ENCODE peak calls at places on chromosome 10, in nine cellular contexts. M, G, L, N, P, B, Q, T and K are unnamed samples.

GRCh38 chr10:123043409-123043925 is 34.7 kb downstream of the ACADSB start:
- DNase-seq in M (no peak), B (peak), G (no peak), Q (peak), T (peak), P (peak), N (peak), L (peak), K (peak)

GRCh38 chr10:113504423-113504822 is 48.4 kb upstream of the HABP2 start:
- DNase-seq in N (no peak), B (no peak), Q (no peak), G (no peak), L (no peak), M (no peak), P (no peak), T (no peak), K (no peak)

GRCh38 chr10:20768849-20769248 is 128.3 kb downstream of the NEBL start:
- DNase-seq in T (no peak), M (no peak), L (no peak), B (no peak), G (no peak), N (no peak), Q (peak), P (no peak), K (no peak)

GRCh38 chr10:124296121-124296812 is 122.5 kb downstream of the OAT start:
- DNase-seq in Q (peak), M (no peak), L (peak), B (no peak), G (no peak), N (no peak), T (no peak), P (no peak), K (no peak)

GRCh38 chr10:112082134-112082533 is 101.4 kb downstream of the GPAM start:
- DNase-seq in N (no peak), T (no peak), M (no peak), B (no peak), P (no peak), Q (no peak), L (no peak), G (no peak), K (no peak)

GRCh38 chr10:107618461-107619093 is 454.1 kb upstream of the SORCS1 start:
- DNase-seq in P (no peak), T (no peak), Q (no peak), N (no peak), G (no peak), L (no peak), B (no peak), M (no peak), K (no peak)

GRCh38 chr10:20912969-20913368 is 15.9 kb upstream of the NEBL start:
- DNase-seq in P (no peak), L (no peak), N (no peak), M (no peak), B (no peak), G (no peak), Q (no peak), T (no peak), K (no peak)

GRCh38 chr10:112307631-112308502 is 24.7 kb downstream of the TECTB start:
- DNase-seq in B (peak), G (no peak), P (peak), M (no peak), N (peak), T (peak), L (no peak), Q (peak), K (peak)

GRCh38 chr10:57818522-57818921 is 449.2 kb downstream of the IPMK start:
- DNase-seq in M (no peak), L (no peak), B (no peak), G (no peak), Q (no peak), N (no peak), T (no peak), P (no peak), K (no peak)

GRCh38 chr10:61628875-61629513 is 33.7 kb upstream of the CABCOCO1 start:
- DNase-seq in M (no peak), B (no peak), Q (peak), P (no peak), L (peak), N (peak), G (no peak), T (no peak), K (no peak)

GRCh38 chr10:34715511-34716187 is 99.4 kb downstream of the PARD3 start:
- DNase-seq in L (no peak), M (no peak), Q (no peak), G (no peak), P (no peak), B (no peak), N (no peak), T (no peak), K (no peak)

GRCh38 chr10:69434169-69434568 is 17.1 kb upstream of the TSPAN15 start:
- DNase-seq in P (no peak), N (no peak), Q (no peak), L (no peak), T (no peak), B (no peak), M (no peak), G (no peak), K (no peak)

GRCh38 chr10:60399343-60399742 is 9.7 kb upstream of the ANK3 start:
- DNase-seq in L (no peak), Q (no peak), B (no peak), T (no peak), N (no peak), P (no peak), M (no peak), G (no peak), K (no peak)

GRCh38 chr10:70115948-70116682 is 16.5 kb downstream of the AIFM2 start:
- DNase-seq in G (no peak), B (peak), L (no peak), Q (no peak), T (peak), M (peak), N (peak), P (peak), K (peak)

GRCh38 chr10:100482181-100482833 is 19.5 kb downstream of the WNT8B start:
- DNase-seq in L (peak), G (peak), P (peak), N (peak), B (peak), M (peak), T (peak), Q (peak), K (peak)

GRCh38 chr10:35780970-35781642 is 139.0 kb upstream of the FZD8 start:
- DNase-seq in P (no peak), G (no peak), N (no peak), T (no peak), L (no peak), M (no peak), B (no peak), Q (no peak), K (no peak)

GRCh38 chr10:73911553-73912004 is 647 bp downstream of the PLAU start:
- DNase-seq in G (no peak), L (no peak), T (no peak), Q (no peak), N (no peak), M (peak), P (no peak), B (no peak), K (no peak)

GRCh38 chr10:80276335-80276734 is 13.1 kb downstream of the MAT1A start:
- DNase-seq in L (no peak), T (no peak), G (no peak), M (no peak), Q (no peak), N (no peak), B (no peak), P (no peak), K (no peak)

GRCh38 chr10:98361131-98361633 is 53.8 kb downstream of the PYROXD2 start:
- DNase-seq in M (no peak), N (peak), T (no peak), B (peak), Q (peak), L (peak), P (peak), G (no peak), K (peak)

GRCh38 chr10:949446-949845 is 17.9 kb upstream of the LARP4B start:
- DNase-seq in L (no peak), M (no peak), T (no peak), P (no peak), N (no peak), G (no peak), Q (no peak), B (no peak), K (no peak)